ENCODE peak calls at places on chromosomes 13 and 19, in seven cellular contexts. W, R, H, L, D, Y and I are unnamed samples. For H3K4me1, the result is how much of the 10 kb centered on the place peaks cover.

GRCh38 chr13:32660227-32660626 is 74.0 kb downstream of the PDS5B start:
- DNase-seq in R (no peak), W (peak), L (no peak), H (no peak), D (no peak), Y (no peak), I (no peak)

GRCh38 chr13:42305503-42305902 is 33.6 kb downstream of the AKAP11 start:
- DNase-seq in H (no peak), L (no peak), D (peak), Y (no peak), R (no peak), W (no peak), I (no peak)

GRCh38 chr19:6610934-6611370 is 20.0 kb upstream of the CD70 start:
- DNase-seq in R (no peak), H (no peak), W (no peak), L (no peak), D (peak), Y (no peak), I (no peak)

GRCh38 chr13:44921931-44922758 is 67.1 kb downstream of the NUFIP1 start:
- DNase-seq in L (no peak), H (peak), R (no peak), Y (no peak), W (peak), D (peak), I (peak)

GRCh38 chr13:61536443-61536842 is 120.8 kb upstream of the PCDH20 start:
- DNase-seq in L (no peak), W (no peak), R (no peak), H (no peak), Y (no peak), D (no peak), I (no peak)

GRCh38 chr19:29577662-29577963 is 28.5 kb upstream of the POP4 start:
- DNase-seq in H (no peak), Y (no peak), R (peak), W (no peak), D (no peak), L (no peak), I (no peak)

GRCh38 chr13:42544246-42544915 is 29.6 kb upstream of the TNFSF11 start:
- DNase-seq in L (no peak), W (no peak), D (no peak), Y (no peak), H (no peak), R (no peak), I (no peak)

GRCh38 chr13:48533207-48533499 is 273 bp upstream of the RCBTB2 start:
- DNase-seq in R (no peak), Y (no peak), D (no peak), H (no peak), L (no peak), W (no peak), I (no peak)

GRCh38 chr19:4098493-4098892 is 25.4 kb downstream of the MAP2K2 start:
- DNase-seq in Y (no peak), L (no peak), H (no peak), D (no peak), R (peak), W (no peak), I (no peak)

GRCh38 chr13:41942462-41943094 is 18.3 kb downstream of the VWA8 start:
- DNase-seq in L (no peak), D (peak), R (no peak), Y (no peak), H (no peak), W (no peak), I (no peak)

GRCh38 chr13:46575843-46576242 is 22.9 kb downstream of the LRCH1 start:
- DNase-seq in H (no peak), L (no peak), Y (no peak), R (no peak), D (peak), W (no peak), I (no peak)

GRCh38 chr13:50149143-50149703 is 134.0 kb downstream of the KCNRG start:
- DNase-seq in L (no peak), D (no peak), Y (no peak), R (no peak), H (no peak), W (no peak), I (no peak)

GRCh38 chr13:101695870-101696516 is 243.5 kb downstream of the ITGBL1 start:
- DNase-seq in H (no peak), R (no peak), Y (no peak), D (no peak), L (no peak), W (no peak), I (peak)

GRCh38 chr19:4505570-4506448 is 12.5 kb downstream of the PLIN4 start:
- DNase-seq in D (no peak), L (no peak), H (no peak), R (no peak), W (no peak), Y (no peak), I (no peak)

GRCh38 chr13:27339299-27339698 is 68.7 kb downstream of the RASL11A start:
- DNase-seq in H (no peak), D (peak), Y (peak), L (peak), W (peak), R (no peak), I (no peak)

GRCh38 chr19:15702590-15702930 is 25.3 kb upstream of the OR10H2 start:
- DNase-seq in R (peak), L (no peak), W (peak), D (no peak), Y (no peak), H (peak), I (peak)

GRCh38 chr13:26308250-26308649 is 54.3 kb downstream of the CDK8 start:
- DNase-seq in L (no peak), H (no peak), W (no peak), R (no peak), Y (no peak), D (no peak), I (no peak)

GRCh38 chr19:40804783-40805242 is 5.8 kb downstream of the EGLN2 start:
- DNase-seq in H (no peak), D (no peak), W (no peak), Y (no peak), R (peak), L (no peak), I (no peak)

GRCh38 chr19:3868770-3869456 is at the start of gene ZFR2:
- DNase-seq in D (no peak), R (no peak), Y (peak), L (no peak), W (no peak), H (no peak), I (no peak)

GRCh38 chr13:113935081-113935511 is 38.8 kb downstream of the C13orf46 start:
- DNase-seq in Y (peak), D (no peak), L (no peak), R (peak), W (no peak), H (peak), I (peak)

DNA sequence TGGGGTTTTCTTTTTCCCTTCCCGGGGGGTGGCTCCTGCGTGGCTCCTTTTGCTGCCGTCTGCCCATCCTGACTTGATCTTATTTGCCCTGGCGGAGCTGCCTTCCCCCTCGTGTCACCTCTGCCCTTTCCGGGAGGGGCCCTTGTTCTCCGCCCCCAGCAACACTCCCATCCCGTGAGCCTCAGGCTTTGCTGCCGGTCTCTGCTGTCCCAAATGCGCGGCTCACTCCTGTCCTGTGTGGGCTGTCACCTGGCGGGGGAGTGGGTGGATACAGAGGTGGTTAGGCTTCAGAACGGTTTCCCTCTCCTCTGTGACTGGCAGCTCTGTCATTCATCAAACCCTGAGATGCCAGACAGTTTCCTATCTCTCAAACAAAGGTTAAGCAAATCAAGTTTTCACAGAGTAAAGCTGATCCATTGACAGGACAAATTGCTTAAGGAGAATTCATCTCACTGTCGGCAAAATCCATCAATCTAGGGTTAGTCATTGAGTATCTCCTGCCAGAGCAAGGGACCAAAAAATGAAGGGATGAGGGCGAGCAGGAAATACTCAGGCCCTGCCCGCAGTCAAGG is 84.0 kb downstream of the ANKRD10 start:
- DNase-seq in L (no peak), Y (no peak), R (no peak), D (no peak), W (no peak), H (no peak), I (no peak)
- H3K4me1 ChIP-seq in L (under half), Y (under half), R (under half), D (under half), W (under half), H (under half), I (under half)

GRCh38 chr13:110521946-110522345 is 39.6 kb downstream of the RAB20 start:
- DNase-seq in D (no peak), W (no peak), R (peak), L (no peak), H (no peak), Y (no peak), I (peak)

GRCh38 chr13:110523838-110524237 is 37.7 kb downstream of the RAB20 start:
- DNase-seq in L (no peak), H (no peak), Y (no peak), R (no peak), W (no peak), D (no peak), I (no peak)

GRCh38 chr13:110521296-110521680 is 40.2 kb downstream of the RAB20 start:
- DNase-seq in Y (no peak), R (peak), H (no peak), W (no peak), L (no peak), D (no peak), I (no peak)

GRCh38 chr13:110524484-110525254 is 36.9 kb downstream of the RAB20 start:
- DNase-seq in H (no peak), L (no peak), R (no peak), W (peak), Y (no peak), D (no peak), I (no peak)

GRCh38 chr13:110523180-110523579 is 38.3 kb downstream of the RAB20 start:
- DNase-seq in R (no peak), W (no peak), Y (no peak), H (no peak), D (no peak), L (no peak), I (no peak)
- H3K27ac ChIP-seq in R (peak), W (no peak), Y (no peak), H (no peak), D (no peak), L (no peak), I (peak)

GRCh38 chr19:39047076-39047475 is 14.7 kb upstream of the FBXO27 start:
- DNase-seq in D (no peak), W (no peak), L (no peak), R (no peak), H (no peak), Y (no peak), I (no peak)

GRCh38 chr19:39054091-39054470 is 21.7 kb upstream of the FBXO27 start:
- DNase-seq in H (no peak), Y (no peak), R (no peak), W (no peak), L (no peak), D (no peak), I (no peak)

GRCh38 chr19:39052846-39053245 is 20.5 kb upstream of the FBXO27 start:
- DNase-seq in Y (no peak), W (no peak), R (no peak), D (no peak), L (no peak), H (no peak), I (no peak)

GRCh38 chr19:39053276-39054090 is 21.1 kb upstream of the FBXO27 start:
- DNase-seq in Y (no peak), L (no peak), H (no peak), R (no peak), D (no peak), W (peak), I (no peak)

GRCh38 chr19:39052243-39052746 is 19.9 kb upstream of the FBXO27 start:
- DNase-seq in Y (peak), W (peak), L (peak), H (peak), R (peak), D (peak), I (no peak)
- TF ChIP-seq CTCF in Y (peak), W (peak), L (peak), H (peak), R (peak), D (peak), I (peak)

GRCh38 chr13:108897955-108898354 is 268.5 kb downstream of the MYO16 start:
- DNase-seq in D (peak), W (no peak), H (no peak), Y (no peak), L (no peak), R (no peak), I (no peak)

GRCh38 chr13:108895220-108895704 is 265.9 kb downstream of the MYO16 start:
- DNase-seq in R (no peak), Y (no peak), W (no peak), D (peak), H (no peak), L (no peak), I (no peak)
- H3K4me1 ChIP-seq in R (under half), Y (under half), W (under half), D (under half), H (under half), L (under half), I (under half)

GRCh38 chr13:98595134-98595533 is 18.2 kb upstream of the STK24 start:
- DNase-seq in D (no peak), L (no peak), W (no peak), R (no peak), Y (no peak), H (no peak), I (no peak)

GRCh38 chr13:98592353-98592740 is 15.4 kb upstream of the STK24 start:
- DNase-seq in W (no peak), Y (no peak), L (no peak), R (no peak), H (no peak), D (no peak), I (no peak)

GRCh38 chr13:98599502-98600328 is 22.8 kb upstream of the STK24 start:
- DNase-seq in H (no peak), D (peak), Y (no peak), W (no peak), L (no peak), R (no peak), I (no peak)

GRCh38 chr13:98598043-98598442 is 21.1 kb upstream of the STK24 start:
- DNase-seq in Y (no peak), R (no peak), H (no peak), W (no peak), D (no peak), L (no peak), I (no peak)
- H3K27ac ChIP-seq in Y (no peak), R (no peak), H (no peak), W (no peak), D (no peak), L (no peak), I (no peak)

GRCh38 chr13:111531505-111531904 is 211.1 kb downstream of the TEX29 start:
- DNase-seq in H (no peak), L (no peak), Y (no peak), W (peak), D (peak), R (no peak), I (no peak)
- TF ChIP-seq CTCF in H (no peak), L (no peak), Y (no peak), W (peak), D (peak), R (peak), I (no peak)